ENCODE peak calls at places on chromosome 6, in six cellular contexts. B, C, I, V, G and O are unnamed samples.

GRCh38 chr6:7919871-7920270 is 9.3 kb upstream of the TXNDC5 start:
- DNase-seq in B (no peak), C (no peak), I (no peak), V (no peak), G (no peak), O (no peak)

GRCh38 chr6:156789081-156789943 is 12.1 kb downstream of the ARID1B start:
- DNase-seq in B (no peak), C (no peak), I (no peak), V (no peak), G (no peak), O (no peak)

GRCh38 chr6:125057392-125058246 is 95.4 kb downstream of the RNF217 start:
- DNase-seq in B (no peak), C (no peak), I (no peak), V (no peak), G (no peak), O (no peak)

GRCh38 chr6:73515204-73516101 is 5.4 kb downstream of the EEF1A1 start:
- DNase-seq in B (peak), C (peak), I (no peak), V (no peak), G (peak), O (peak)

GRCh38 chr6:158816329-158816728 is 2.8 kb downstream of the EZR start:
- DNase-seq in B (no peak), C (no peak), I (no peak), V (no peak), G (no peak), O (no peak)

GRCh38 chr6:108755257-108756240 is 92.7 kb upstream of the ARMC2 start:
- DNase-seq in B (no peak), C (no peak), I (no peak), V (no peak), G (peak), O (no peak)

GRCh38 chr6:73579389-73579788 is 58.6 kb upstream of the EEF1A1 start:
- DNase-seq in B (no peak), C (peak), I (no peak), V (peak), G (no peak), O (peak)

GRCh38 chr6:56657364-56657763 is 14.7 kb upstream of the DST start:
- DNase-seq in B (no peak), C (no peak), I (no peak), V (no peak), G (no peak), O (no peak)

GRCh38 chr6:25103603-25104002 is 167.8 kb upstream of the RIPOR2 start:
- DNase-seq in B (no peak), C (no peak), I (no peak), V (no peak), G (no peak), O (no peak)

GRCh38 chr6:27778625-27779417 is 133.4 kb downstream of the OR2B2 start:
- DNase-seq in B (no peak), C (no peak), I (no peak), V (no peak), G (no peak), O (no peak)

GRCh38 chr6:162379762-162380409 is 347.7 kb downstream of the PRKN start:
- DNase-seq in B (no peak), C (no peak), I (no peak), V (no peak), G (no peak), O (no peak)

GRCh38 chr6:38489951-38490350 is 149.8 kb downstream of the BTBD9 start:
- DNase-seq in B (no peak), C (no peak), I (no peak), V (no peak), G (peak), O (no peak)

GRCh38 chr6:40763001-40763400 is 175.8 kb upstream of the LRFN2 start:
- DNase-seq in B (no peak), C (no peak), I (no peak), V (no peak), G (no peak), O (no peak)

GRCh38 chr6:55875420-55875819 is at the start of gene BMP5:
- DNase-seq in B (no peak), C (no peak), I (no peak), V (no peak), G (no peak), O (no peak)

GRCh38 chr6:134888316-134888715 is 61.6 kb downstream of the ALDH8A1 start:
- DNase-seq in B (no peak), C (no peak), I (no peak), V (no peak), G (no peak), O (no peak)

GRCh38 chr6:168150551-168151444 is 71.8 kb upstream of the FRMD1 start:
- DNase-seq in B (no peak), C (peak), I (no peak), V (no peak), G (no peak), O (peak)

GRCh38 chr6:52299598-52300144 is 15.1 kb upstream of the MCM3 start:
- DNase-seq in B (no peak), C (no peak), I (no peak), V (no peak), G (no peak), O (no peak)

GRCh38 chr6:149830731-149831379 is 33.3 kb downstream of the LRP11 start:
- DNase-seq in B (no peak), C (no peak), I (no peak), V (no peak), G (peak), O (no peak)

GRCh38 chr6:17881085-17881883 is 106.2 kb downstream of the KIF13A start:
- DNase-seq in B (no peak), C (no peak), I (no peak), V (no peak), G (no peak), O (no peak)

GRCh38 chr6:128532110-128532509 is 11.7 kb upstream of the PTPRK start:
- DNase-seq in B (no peak), C (no peak), I (no peak), V (no peak), G (no peak), O (no peak)

GRCh38 chr6:32845381-32845884 is 1.6 kb upstream of the PSMB8 start:
- DNase-seq in B (peak), C (no peak), I (no peak), V (no peak), G (no peak), O (no peak)

GRCh38 chr6:75498862-75499261 is 5.3 kb upstream of the FILIP1 start:
- DNase-seq in B (no peak), C (no peak), I (no peak), V (no peak), G (no peak), O (no peak)

GRCh38 chr6:73644941-73645591 is 8.7 kb downstream of the SLC17A5 start:
- DNase-seq in B (peak), C (no peak), I (no peak), V (no peak), G (no peak), O (no peak)

GRCh38 chr6:96862560-96862959 is 25.3 kb upstream of the GPR63 start:
- DNase-seq in B (no peak), C (no peak), I (no peak), V (no peak), G (no peak), O (no peak)

GRCh38 chr6:30880563-30881252 is 3.6 kb upstream of the DDR1 start:
- DNase-seq in B (no peak), C (peak), I (no peak), V (no peak), G (no peak), O (no peak)

GRCh38 chr6:67663105-67663895 is 971.8 kb upstream of the ADGRB3 start:
- DNase-seq in B (no peak), C (no peak), I (no peak), V (no peak), G (no peak), O (no peak)

GRCh38 chr6:8006208-8006607 is 58.0 kb downstream of the BLOC1S5 start:
- DNase-seq in B (peak), C (no peak), I (no peak), V (no peak), G (peak), O (no peak)

GRCh38 chr6:5401845-5402738 is 140.8 kb downstream of the FARS2 start:
- DNase-seq in B (peak), C (no peak), I (no peak), V (no peak), G (peak), O (no peak)

GRCh38 chr6:21045135-21045616 is 510.9 kb downstream of the CDKAL1 start:
- DNase-seq in B (no peak), C (no peak), I (no peak), V (no peak), G (peak), O (peak)

GRCh38 chr6:94130458-94130857 is 711.1 kb upstream of the EPHA7 start:
- DNase-seq in B (no peak), C (no peak), I (no peak), V (no peak), G (no peak), O (no peak)

GRCh38 chr6:101645770-101646169 is 252.3 kb downstream of the GRIK2 start:
- DNase-seq in B (no peak), C (no peak), I (no peak), V (no peak), G (no peak), O (no peak)

GRCh38 chr6:89494131-89494793 is 61.3 kb downstream of the ANKRD6 start:
- DNase-seq in B (no peak), C (no peak), I (no peak), V (no peak), G (no peak), O (no peak)

GRCh38 chr6:90290991-90291390 is 5.7 kb downstream of the BACH2 start:
- DNase-seq in B (no peak), C (no peak), I (no peak), V (no peak), G (peak), O (no peak)

GRCh38 chr6:3813150-3813780 is 35.9 kb upstream of the FAM50B start:
- DNase-seq in B (no peak), C (no peak), I (no peak), V (no peak), G (peak), O (peak)

GRCh38 chr6:125871365-125871764 is 80.6 kb downstream of the NCOA7 start:
- DNase-seq in B (no peak), C (no peak), I (no peak), V (no peak), G (peak), O (no peak)

GRCh38 chr6:137076277-137077068 is 31.7 kb upstream of the IL20RA start:
- DNase-seq in B (peak), C (peak), I (no peak), V (no peak), G (peak), O (peak)

GRCh38 chr6:39366875-39367618 is 44.5 kb upstream of the KCNK16 start:
- DNase-seq in B (no peak), C (no peak), I (no peak), V (no peak), G (no peak), O (no peak)

GRCh38 chr6:4256969-4257368 is 121.6 kb upstream of the ECI2 start:
- DNase-seq in B (no peak), C (no peak), I (no peak), V (no peak), G (peak), O (no peak)

DNA sequence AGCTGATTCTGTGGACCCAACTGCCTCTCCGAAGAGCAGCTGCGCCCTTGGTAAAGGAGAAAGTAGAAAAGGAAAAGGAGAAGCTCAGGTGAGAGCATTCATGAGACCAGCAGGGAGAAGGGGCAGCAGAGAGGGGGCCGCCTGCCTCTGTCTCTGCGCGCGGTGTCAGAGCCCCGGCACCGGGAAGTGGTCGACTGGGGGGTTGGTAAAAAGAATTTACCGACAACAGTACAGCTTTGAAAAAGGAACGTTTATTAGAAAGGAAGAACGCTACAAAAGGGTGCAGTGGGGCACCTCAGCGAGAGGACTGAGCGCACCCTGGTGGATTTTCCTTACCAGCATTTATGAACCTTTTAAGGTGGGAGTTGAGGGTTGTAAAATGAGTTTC is 61.9 kb downstream of the GPR6 start:
- DNase-seq in B (peak), C (peak), I (no peak), V (peak), G (peak), O (peak)
- TF ChIP-seq CTCF in B (no peak), C (no peak), I (peak), V (no peak), G (peak), O (peak)

GRCh38 chr6:139373154-139373927 is 1.1 kb downstream of the CITED2 start:
- DNase-seq in B (peak), C (peak), I (peak), V (peak), G (peak), O (peak)
- TF ChIP-seq CTCF in B (peak), C (peak), I (peak), V (no peak), G (no peak), O (peak)

DNA sequence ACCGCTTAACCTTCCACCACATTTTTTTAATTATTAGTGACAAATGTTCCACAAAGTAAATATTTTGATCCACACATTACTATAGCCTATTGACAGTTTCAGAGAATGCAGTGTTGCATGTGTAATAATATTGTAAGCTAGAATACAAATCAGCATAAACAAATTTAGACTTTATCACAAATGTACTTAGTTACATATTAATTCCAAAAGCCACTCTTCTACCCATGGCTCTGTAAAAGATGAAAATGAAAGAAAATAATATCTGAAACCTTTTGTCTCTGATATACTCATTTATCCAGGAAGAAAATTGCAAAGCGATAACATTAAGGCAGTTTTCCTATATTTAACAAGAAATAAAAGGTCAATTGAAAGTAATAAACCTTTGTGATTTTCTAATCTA is 954.0 kb upstream of the MAN1A1 start:
- DNase-seq in B (no peak), C (no peak), I (no peak), V (no peak), G (no peak), O (no peak)
- TF ChIP-seq CTCF in B (no peak), C (no peak), I (no peak), V (no peak), G (no peak), O (no peak)

DNA sequence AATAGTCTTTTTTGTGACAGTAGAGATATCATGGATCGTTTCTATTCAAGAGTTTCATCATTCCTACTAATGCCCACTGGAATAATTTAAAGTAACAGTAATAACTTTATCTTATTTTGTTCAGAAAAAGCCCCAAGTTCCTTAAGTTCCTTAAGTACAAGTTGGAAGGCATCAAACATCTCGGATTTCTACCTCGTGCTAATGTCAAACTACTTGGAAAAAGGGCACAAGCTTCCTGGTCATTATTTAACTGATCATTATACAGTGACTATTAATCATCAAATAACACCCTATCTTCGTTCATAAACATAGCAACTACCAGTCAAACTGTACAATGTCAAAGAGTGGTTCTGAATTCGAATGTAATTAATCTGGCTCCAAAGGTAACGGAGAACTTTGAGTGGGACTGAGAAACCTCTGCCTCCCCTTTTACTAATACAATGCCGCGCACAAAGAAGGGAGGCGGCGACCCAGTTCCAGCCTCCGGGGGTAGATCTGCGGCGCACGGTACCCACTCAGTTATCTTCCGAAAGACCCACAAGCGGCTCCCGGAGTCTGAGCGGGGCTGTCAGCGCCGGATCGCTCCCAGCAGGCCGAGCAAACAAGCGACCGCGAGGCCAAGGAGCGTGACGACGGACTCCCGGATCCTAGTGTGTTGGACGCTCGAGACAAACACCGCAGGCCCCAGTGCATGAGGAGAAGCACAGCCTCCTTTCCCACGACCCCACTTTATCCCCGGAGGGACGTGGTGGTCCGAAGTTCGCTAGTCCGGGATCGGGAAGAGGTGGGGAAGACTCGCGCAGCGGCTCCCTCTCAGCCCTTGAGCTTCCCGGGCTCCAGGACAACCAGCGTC is 716 bp downstream of the SHPRH start:
- DNase-seq in B (peak), C (peak), I (peak), V (no peak), G (peak), O (peak)
- TF ChIP-seq CTCF in B (no peak), C (no peak), I (no peak), V (no peak), G (no peak), O (no peak)

DNA sequence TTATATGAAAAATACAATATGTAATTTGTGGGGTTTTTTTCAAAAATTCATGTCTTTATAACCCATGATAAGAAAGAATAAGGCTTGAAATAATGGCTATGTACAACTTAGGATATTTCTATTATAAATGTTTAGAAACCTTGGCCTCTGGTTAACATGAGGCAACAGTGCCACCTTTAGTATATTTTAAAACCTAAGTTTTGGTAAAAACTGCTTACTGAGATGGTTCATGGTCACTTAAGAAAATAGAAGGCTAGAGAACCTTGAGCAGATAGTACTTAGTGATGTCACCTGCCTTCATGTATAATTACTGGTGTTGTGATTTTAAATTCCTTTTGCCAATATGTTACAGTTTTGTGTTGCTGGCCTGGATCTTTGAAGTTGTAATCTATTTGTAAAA is 176.5 kb downstream of the ADGB start:
- DNase-seq in B (no peak), C (no peak), I (no peak), V (no peak), G (no peak), O (no peak)
- TF ChIP-seq CTCF in B (no peak), C (no peak), I (no peak), V (no peak), G (no peak), O (no peak)

DNA sequence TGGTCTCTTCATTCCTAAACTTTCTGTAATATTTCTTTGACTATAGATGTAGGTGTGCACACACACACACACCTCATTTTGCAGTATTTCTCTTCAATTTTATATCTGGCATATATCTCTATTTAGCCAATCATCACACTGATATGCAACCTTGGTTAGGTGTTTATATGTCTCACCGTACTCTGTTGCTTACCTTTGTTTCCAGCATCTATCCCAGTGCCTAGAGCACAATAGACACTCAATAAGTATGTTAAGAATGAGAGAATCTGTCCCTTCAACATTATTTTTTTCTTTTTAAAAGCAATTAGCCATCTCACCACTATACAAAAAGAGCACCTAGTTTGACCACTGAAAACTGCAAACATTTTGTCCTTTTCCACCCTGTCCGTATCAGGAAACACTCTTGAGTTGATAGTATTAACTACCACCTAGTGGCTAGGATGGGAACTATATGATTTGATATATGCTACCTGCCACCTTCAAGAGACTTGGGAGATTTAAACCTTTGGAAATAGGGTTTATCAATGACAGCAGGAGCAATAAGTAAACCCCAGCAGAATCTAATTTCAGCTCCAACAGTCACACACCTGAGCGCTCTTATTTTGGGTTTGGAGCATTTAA is 48.7 kb upstream of the RSPO3 start:
- DNase-seq in B (no peak), C (no peak), I (no peak), V (no peak), G (peak), O (no peak)
- TF ChIP-seq CTCF in B (no peak), C (peak), I (peak), V (peak), G (peak), O (peak)

GRCh38 chr6:29752451-29753308 is 29.4 kb downstream of the HLA-F start:
- DNase-seq in B (peak), C (peak), I (peak), V (peak), G (peak), O (peak)
- TF ChIP-seq CTCF in B (peak), C (peak), I (peak), V (peak), G (peak), O (peak)